ENCODE peak calls at places on chromosome 18, in five cellular contexts. H is mesothelial cell of epicardium, I is A172, Z is cardiac fibroblast, T is NCI-H1092. X is an unnamed sample.
A peak's percentile ranks its signal among the peaks of the same experiment; 100 is the strongest.

GRCh38 chr18:38487521-38487920 is 921.9 kb upstream of the CELF4 start:
- DNase-seq in H (no peak), I (no peak), Z (no peak), T (no peak), X (no peak)

GRCh38 chr18:7645756-7646155 is 78.6 kb downstream of the PTPRM start:
- DNase-seq in H (no peak), I (peak; percentile 17), Z (no peak), T (no peak), X (peak; percentile 90)

GRCh38 chr18:13388586-13389490 is 170.3 kb downstream of the LDLRAD4 start:
- DNase-seq in H (no peak), I (no peak), Z (no peak), T (no peak), X (no peak)

GRCh38 chr18:68150976-68151375 is 563.9 kb downstream of the TMX3 start:
- DNase-seq in H (no peak), I (no peak), Z (no peak), T (no peak), X (no peak)

GRCh38 chr18:78875268-78875997 is 104.2 kb upstream of the SALL3 start:
- DNase-seq in H (no peak), I (no peak), Z (peak; percentile 12), T (no peak), X (peak; percentile 39)

GRCh38 chr18:12403601-12404506 is 3.9 kb upstream of the PRELID3A start:
- DNase-seq in H (no peak), I (peak; percentile 89), Z (peak; percentile 94), T (no peak), X (peak; percentile 88)

GRCh38 chr18:9613550-9614400 is 584 bp downstream of the PPP4R1 start:
- DNase-seq in H (peak; percentile 42), I (peak; percentile 45), Z (peak; percentile 56), T (peak; percentile 14), X (peak; percentile 65)

GRCh38 chr18:9898792-9899549 is 13.2 kb downstream of the TXNDC2 start:
- DNase-seq in H (no peak), I (peak; percentile 79), Z (peak; percentile 33), T (no peak), X (peak; percentile 71)

GRCh38 chr18:43934322-43935050 is 657.2 kb upstream of the SYT4 start:
- DNase-seq in H (no peak), I (no peak), Z (no peak), T (no peak), X (no peak)

GRCh38 chr18:23283933-23284430 is 148.7 kb downstream of the CABLES1 start:
- DNase-seq in H (no peak), I (peak; percentile 88), Z (peak; percentile 66), T (no peak), X (peak; percentile 92)

GRCh38 chr18:48622911-48623431 is 84.1 kb downstream of the CTIF start:
- DNase-seq in H (no peak), I (peak; percentile 50), Z (peak; percentile 78), T (no peak), X (no peak)

GRCh38 chr18:27899893-27900292 is 277.0 kb downstream of the CDH2 start:
- DNase-seq in H (no peak), I (no peak), Z (no peak), T (no peak), X (peak; percentile 24)

GRCh38 chr18:42976869-42977268 is 138.6 kb downstream of the RIT2 start:
- DNase-seq in H (no peak), I (no peak), Z (no peak), T (no peak), X (no peak)

GRCh38 chr18:78996741-78997490 is 17.3 kb downstream of the SALL3 start:
- DNase-seq in H (no peak), I (no peak), Z (no peak), T (no peak), X (no peak)

GRCh38 chr18:22913861-22914260 is 19.3 kb upstream of the RBBP8 start:
- DNase-seq in H (peak; percentile 50), I (no peak), Z (no peak), T (no peak), X (peak; percentile 97)